ENCODE peak calls at places on chromosomes 11 and 22, in four cellular contexts. W is left lung, V is A549, N is cardiac fibroblast. B is an unnamed sample.
A peak's percentile ranks its signal among the peaks of the same experiment; 100 is the strongest.

GRCh38 chr11:70883973-70884688 is 368.2 kb downstream of the SHANK2 start:
- DNase-seq in W (no peak), N (no peak), V (no peak), B (no peak)

GRCh38 chr22:41917906-41918791 is 3.3 kb upstream of the SHISA8 start:
- DNase-seq in W (peak; percentile 67), V (no peak), N (peak; percentile 76), B (peak; percentile 64)

GRCh38 chr22:21099578-21099977 is 53.8 kb downstream of the LRRC74B start:
- DNase-seq in V (no peak), N (no peak), W (no peak), B (no peak)

GRCh38 chr11:63017306-63017974 is 1.8 kb upstream of the SLC22A8 start:
- DNase-seq in W (no peak), N (no peak), V (no peak), B (no peak)

GRCh38 chr11:103807806-103808205 is 228.6 kb upstream of the DDI1 start:
- DNase-seq in V (no peak), N (peak; percentile 30), W (no peak), B (no peak)

GRCh38 chr11:10488581-10489443 is 33.7 kb downstream of the AMPD3 start:
- DNase-seq in W (no peak), N (no peak), V (no peak), B (peak; percentile 82)

GRCh38 chr22:24699861-24700260 is 74.7 kb downstream of the PIWIL3 start:
- DNase-seq in W (no peak), N (no peak), V (no peak), B (no peak)

GRCh38 chr22:30221121-30221992 is 25.2 kb downstream of the LIF start:
- DNase-seq in N (no peak), V (no peak), W (no peak), B (peak; percentile 46)

GRCh38 chr11:65593518-65594414 is 1.8 kb downstream of the KCNK7 start:
- DNase-seq in N (peak; percentile 39), W (no peak), V (no peak), B (peak; percentile 49)

GRCh38 chr11:28730336-28730735 is 622.1 kb downstream of the METTL15 start:
- DNase-seq in V (no peak), W (no peak), N (peak; percentile 22), B (no peak)

GRCh38 chr22:31695423-31695822 is 33.4 kb upstream of the PISD start:
- DNase-seq in N (no peak), W (no peak), V (no peak), B (no peak)

GRCh38 chr11:91998466-91998865 is 226.2 kb upstream of the FAT3 start:
- DNase-seq in N (no peak), W (no peak), V (no peak), B (no peak)

GRCh38 chr11:23563591-23563990 is 703.3 kb upstream of the CCDC179 start:
- DNase-seq in W (no peak), N (no peak), V (no peak), B (no peak)

GRCh38 chr11:108319541-108320145 is 96.8 kb downstream of the ATM start:
- DNase-seq in N (peak; percentile 67), W (no peak), V (no peak), B (no peak)

GRCh38 chr11:14358729-14359439 is at the start of gene RRAS2:
- DNase-seq in W (peak; percentile 61), N (peak; percentile 70), V (peak; percentile 70), B (peak; percentile 81)

GRCh38 chr11:14361951-14362350 is 3.0 kb upstream of the RRAS2 start:
- DNase-seq in W (no peak), N (no peak), V (no peak), B (no peak)

GRCh38 chr11:14360976-14361375 is 2.0 kb upstream of the RRAS2 start:
- DNase-seq in N (no peak), W (no peak), V (no peak), B (no peak)

GRCh38 chr11:14357843-14358728 is 897 bp downstream of the RRAS2 start:
- DNase-seq in W (peak; percentile 52), V (peak; percentile 58), N (peak; percentile 69), B (peak; percentile 73)

GRCh38 chr11:14359573-14360031 is 619 bp upstream of the RRAS2 start:
- DNase-seq in V (no peak), N (no peak), W (no peak), B (no peak)
- H3K4me3 ChIP-seq in V (peak overlapping the region; percentile 84), N (peak overlapping the region; percentile 84), W (peak overlapping the region; percentile 60), B (no peak overlapping the region)

GRCh38 chr11:112719736-112720525 is 241.3 kb upstream of the NCAM1 start:
- DNase-seq in W (no peak), N (peak; percentile 31), V (no peak), B (no peak)
- H3K4me3 ChIP-seq in W (no peak overlapping the region), N (no peak overlapping the region), V (no peak overlapping the region), B (no peak overlapping the region)

GRCh38 chr11:33996498-33997454 is 54.8 kb upstream of the CAPRIN1 start:
- DNase-seq in V (peak; percentile 64), N (peak; percentile 83), W (peak; percentile 59), B (peak; percentile 82)
- H3K4me3 ChIP-seq in V (peak overlapping the region; percentile 23), N (no peak overlapping the region), W (no peak overlapping the region), B (no peak overlapping the region)

GRCh38 chr11:115990004-115990447 is 485.8 kb upstream of the CADM1 start:
- DNase-seq in V (no peak), W (no peak), N (no peak), B (peak; percentile 15)
- H3K4me3 ChIP-seq in V (no peak overlapping the region), W (no peak overlapping the region), N (no peak overlapping the region), B (no peak overlapping the region)

GRCh38 chr11:78420255-78420764 is 2.7 kb upstream of the GAB2 start:
- DNase-seq in W (peak; percentile 52), N (peak; percentile 91), V (peak; percentile 64), B (peak; percentile 72)
- H3K4me3 ChIP-seq in W (no peak overlapping the region), N (no peak overlapping the region), V (peak overlapping the region; percentile 35), B (no peak overlapping the region)

DNA sequence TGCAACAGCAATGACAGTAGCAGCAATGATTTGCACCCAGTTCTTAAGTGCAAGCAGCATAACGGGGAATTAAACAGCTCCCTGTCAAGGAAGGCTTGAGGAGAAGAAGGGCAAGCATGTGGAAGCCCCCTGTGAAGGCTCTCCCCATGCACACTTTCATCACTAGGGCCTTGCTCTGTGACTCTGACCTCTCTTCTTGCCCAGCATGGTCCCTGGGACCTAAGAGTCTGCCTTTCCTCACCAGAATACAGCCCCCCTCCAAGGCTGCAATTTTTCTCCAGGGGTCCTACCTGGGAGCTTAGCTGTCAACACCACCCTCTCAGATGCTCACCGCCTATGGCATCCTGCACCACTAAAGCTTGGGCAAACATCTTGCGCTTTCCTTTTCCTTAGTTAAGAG is 187.5 kb downstream of the ADAMTS15 start:
- DNase-seq in W (no peak), N (no peak), V (no peak), B (no peak)
- H3K4me3 ChIP-seq in W (no peak overlapping the region), N (no peak overlapping the region), V (no peak overlapping the region), B (no peak overlapping the region)

DNA sequence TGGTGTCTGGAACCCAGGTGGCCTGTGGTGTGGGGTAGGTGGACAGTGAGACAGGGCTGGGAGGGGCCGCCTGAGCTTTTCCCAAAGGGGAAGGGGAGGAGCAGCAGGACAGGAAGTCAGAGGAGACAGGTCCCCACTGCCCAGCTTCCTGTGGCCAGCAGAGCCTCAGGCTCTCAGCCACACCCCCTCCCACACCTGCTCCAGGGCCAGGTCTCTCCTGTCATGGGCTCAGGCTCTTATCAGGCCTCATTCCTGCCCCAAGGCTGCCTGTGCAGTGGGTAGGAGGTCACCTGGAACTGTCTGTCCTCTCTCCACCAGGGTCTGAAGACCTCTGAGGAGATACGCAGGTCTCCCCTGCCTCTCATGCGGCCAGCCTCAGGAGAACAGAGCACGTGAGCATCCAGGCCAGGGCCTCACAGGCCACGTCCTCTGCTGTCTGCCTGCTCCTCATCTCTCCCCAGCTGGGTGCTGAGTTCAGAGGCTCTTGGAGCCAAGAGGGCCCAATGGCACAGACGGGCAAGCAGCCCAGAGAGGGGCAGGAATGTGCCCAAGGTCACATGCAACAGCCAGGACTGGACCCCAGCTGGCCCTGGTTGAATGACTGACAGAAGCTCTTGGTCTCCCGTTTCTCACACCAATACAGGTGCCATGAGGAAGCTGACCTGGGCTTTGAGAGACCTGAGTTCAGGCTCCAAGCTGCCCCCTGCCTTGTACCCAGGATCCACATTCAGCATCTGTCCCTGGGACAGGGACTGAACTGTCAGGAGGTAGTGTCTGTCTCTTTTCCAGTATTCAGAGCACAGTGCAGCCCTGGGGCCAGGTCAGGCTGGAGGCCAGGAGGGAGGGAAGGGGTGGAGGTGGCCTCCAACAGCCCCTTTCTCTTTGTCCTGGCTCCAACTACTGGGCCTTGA is 16.7 kb downstream of the STARD10 start:
- DNase-seq in N (no peak), W (no peak), V (no peak), B (peak; percentile 42)
- H3K4me3 ChIP-seq in N (no peak overlapping the region), W (no peak overlapping the region), V (no peak overlapping the region), B (no peak overlapping the region)

GRCh38 chr11:106880121-106880520 is 138.2 kb downstream of the GUCY1A2 start:
- DNase-seq in N (no peak), W (no peak), V (no peak), B (no peak)
- H3K4me3 ChIP-seq in N (no peak overlapping the region), W (no peak overlapping the region), V (no peak overlapping the region), B (no peak overlapping the region)